ENCODE peak calls at places on chromosome 18, in five cellular contexts. W, V, M, H and L are unnamed samples.

GRCh38 chr18:59957957-59958356 is 58.2 kb downstream of the PMAIP1 start:
- DNase-seq in M (peak; percentile 22), H (no peak), W (peak; percentile 57), V (peak; percentile 83), L (peak; percentile 6)

GRCh38 chr18:27143580-27144287 is 41.4 kb downstream of the CHST9 start:
- DNase-seq in M (no peak), V (no peak), H (no peak), W (peak; percentile 73), L (no peak)

GRCh38 chr18:3653263-3653858 is 203.4 kb downstream of the TGIF1 start:
- DNase-seq in V (no peak), H (no peak), M (no peak), W (no peak), L (no peak)

GRCh38 chr18:26656944-26657536 is 108.7 kb upstream of the KCTD1 start:
- DNase-seq in H (peak; percentile 82), V (peak; percentile 58), M (peak; percentile 71), W (peak; percentile 83), L (no peak)

GRCh38 chr18:36496022-36496421 is 198.5 kb downstream of the FHOD3 start:
- DNase-seq in H (no peak), V (no peak), M (no peak), W (no peak), L (no peak)

GRCh38 chr18:44180683-44181082 is 500.0 kb upstream of the SETBP1 start:
- DNase-seq in W (no peak), M (no peak), V (no peak), H (no peak), L (no peak)

GRCh38 chr18:22185723-22186386 is 16.5 kb downstream of the GATA6 start:
- DNase-seq in V (no peak), W (no peak), M (no peak), H (no peak), L (no peak)

GRCh38 chr18:74722237-74722636 is 124.6 kb downstream of the ZNF407 start:
- DNase-seq in H (no peak), V (peak; percentile 63), M (no peak), W (no peak), L (peak; percentile 9)

GRCh38 chr18:34734048-34734447 is 23.9 kb downstream of the DTNA start:
- DNase-seq in M (no peak), V (no peak), W (no peak), H (no peak), L (no peak)
- H3K4me3 ChIP-seq in M (no peak overlapping the region), V (no peak overlapping the region), W (no peak overlapping the region), H (no peak overlapping the region), L (no peak overlapping the region)

GRCh38 chr18:63320041-63320689 is 596 bp upstream of the BCL2 start:
- DNase-seq in V (peak; percentile 95), W (peak; percentile 70), H (peak; percentile 90), M (peak; percentile 87), L (peak; percentile 65)
- TF ChIP-seq CTCF in V (no peak), W (no peak), H (peak; percentile 29), M (peak; percentile 31), L (no peak)

GRCh38 chr18:69358197-69358895 is 42.3 kb upstream of the DOK6 start:
- DNase-seq in W (no peak), M (no peak), V (no peak), H (no peak), L (no peak)
- H3K4me3 ChIP-seq in W (no peak overlapping the region), M (no peak overlapping the region), V (no peak overlapping the region), H (no peak overlapping the region), L (no peak overlapping the region)

DNA sequence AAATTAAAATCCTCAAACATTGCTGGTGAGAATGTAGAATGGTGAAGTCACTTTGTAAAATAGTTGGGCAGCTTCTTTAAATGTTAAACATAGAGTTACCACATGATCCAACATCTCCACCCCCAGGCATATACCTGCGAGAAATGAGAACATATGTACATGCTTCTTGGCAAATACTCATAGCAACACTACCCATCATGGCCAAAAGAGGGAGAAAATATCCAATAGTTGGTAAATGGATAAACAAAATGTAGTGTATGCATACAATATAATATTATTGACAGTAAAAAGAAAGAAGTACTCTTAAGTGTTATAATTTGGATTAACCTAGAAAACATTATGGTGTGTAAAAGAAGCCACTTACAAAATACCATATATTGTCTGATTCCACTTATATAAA is 185.9 kb downstream of the CDH7 start:
- DNase-seq in V (no peak), H (no peak), M (no peak), W (no peak), L (no peak)
- TF ChIP-seq CTCF in V (no peak), H (no peak), M (no peak), W (no peak), L (no peak)

GRCh38 chr18:45590060-45590537 is 25.2 kb upstream of the SLC14A2 start:
- DNase-seq in W (no peak), H (no peak), V (no peak), M (peak; percentile 68), L (peak; percentile 42)
- H3K4me3 ChIP-seq in W (no peak overlapping the region), H (no peak overlapping the region), V (no peak overlapping the region), M (no peak overlapping the region), L (no peak overlapping the region)

GRCh38 chr18:79513381-79514081 is 117.8 kb downstream of the NFATC1 start:
- DNase-seq in W (no peak), M (no peak), H (peak; percentile 37), V (no peak), L (no peak)

GRCh38 chr18:79511271-79511670 is 115.5 kb downstream of the NFATC1 start:
- DNase-seq in W (no peak), H (peak; percentile 45), M (peak; percentile 10), V (no peak), L (no peak)

GRCh38 chr18:79511671-79512301 is 116.1 kb downstream of the NFATC1 start:
- DNase-seq in V (no peak), W (no peak), M (peak; percentile 12), H (peak; percentile 45), L (no peak)

GRCh38 chr18:79510731-79511141 is 115.0 kb downstream of the NFATC1 start:
- DNase-seq in H (peak; percentile 39), W (no peak), V (no peak), M (peak; percentile 11), L (no peak)

DNA sequence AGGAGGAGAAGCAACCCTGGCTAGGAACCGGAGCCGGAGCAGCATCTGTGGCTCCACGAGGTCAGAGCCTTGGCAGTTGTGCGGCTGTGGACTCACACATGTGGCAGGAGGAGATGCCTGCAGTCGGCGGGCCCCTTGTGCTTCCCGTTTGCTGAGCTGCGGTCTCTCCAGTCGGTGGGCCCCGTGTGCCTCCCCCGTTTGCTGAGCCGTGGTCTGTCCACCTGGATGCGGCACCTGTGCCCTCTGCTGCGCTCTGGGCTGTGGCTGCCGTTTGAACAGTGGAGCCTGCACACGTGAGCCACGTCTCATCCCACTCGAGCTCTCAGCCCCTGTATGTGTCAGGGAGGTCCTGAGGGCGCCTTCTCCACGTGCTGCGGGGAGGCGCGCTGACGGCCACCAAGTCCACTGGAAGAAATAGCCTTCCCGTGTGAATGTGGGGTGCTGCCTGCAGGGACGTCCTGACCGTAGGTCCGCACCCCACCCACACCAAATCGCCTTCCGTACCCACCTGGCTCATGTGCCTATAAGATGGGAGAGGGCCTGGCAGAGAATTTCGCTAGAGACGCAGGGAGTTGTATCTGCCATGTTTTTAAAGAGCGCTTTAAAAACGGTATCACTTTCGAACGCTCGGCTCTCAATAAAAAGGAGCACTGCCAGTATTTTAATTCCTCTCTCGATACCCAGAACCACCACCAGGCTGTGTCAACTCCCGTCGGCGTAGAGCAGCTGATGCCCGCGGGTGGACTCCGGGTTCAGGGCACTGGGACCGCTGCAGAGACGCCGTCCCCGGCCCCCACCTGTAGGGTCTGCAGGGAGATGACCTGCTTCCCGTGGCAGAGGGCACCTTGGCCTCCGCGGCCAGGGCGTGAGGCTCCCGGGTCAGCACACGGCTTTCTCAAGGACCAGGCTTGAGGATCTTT is 117.0 kb downstream of the NFATC1 start:
- DNase-seq in M (peak; percentile 9), V (no peak), H (peak; percentile 55), W (no peak), L (no peak)
- TF ChIP-seq CTCF in M (no peak), V (no peak), H (no peak), W (no peak), L (no peak)